ENCODE peak calls at places on chromosomes 16 and 17, in seven cellular contexts. A is T-cell, M is H9, Q is tibial nerve, P is NCI-H187, B is mammary epithelial cell, O is Right ventricle myocardium inferior. X is an unnamed sample.
A peak's percentile ranks its signal among the peaks of the same experiment; 100 is the strongest.

GRCh38 chr17:1487939-1488825 is 4.3 kb downstream of the MYO1C start:
- DNase-seq in P (no peak), Q (peak; percentile 83), B (peak; percentile 71), O (peak; percentile 95), M (peak; percentile 84), A (peak; percentile 51), X (peak; percentile 80)

GRCh38 chr17:28744104-28744801 is 442 bp downstream of the TRAF4 start:
- DNase-seq in A (peak; percentile 42), P (no peak), B (peak; percentile 57), Q (no peak), M (peak; percentile 87), O (no peak), X (peak; percentile 50)

GRCh38 chr16:89495121-89495520 is 4.8 kb upstream of the ANKRD11 start:
- DNase-seq in Q (no peak), M (no peak), P (no peak), A (no peak), O (no peak), B (no peak), X (no peak)

GRCh38 chr17:64262422-64263260 is at the start of gene TEX2:
- DNase-seq in P (no peak), B (peak; percentile 25), A (peak; percentile 72), M (peak; percentile 41), Q (peak; percentile 28), O (peak; percentile 88), X (peak; percentile 66)

GRCh38 chr17:13171790-13172189 is 154.0 kb upstream of the ELAC2 start:
- DNase-seq in P (no peak), O (no peak), B (no peak), A (no peak), Q (no peak), M (no peak), X (no peak)

GRCh38 chr16:67386861-67387455 is 6.3 kb downstream of the TPPP3 start:
- DNase-seq in P (no peak), O (no peak), B (no peak), Q (no peak), M (no peak), A (no peak), X (no peak)

GRCh38 chr17:68169840-68170239 is 78.0 kb upstream of the AMZ2 start:
- DNase-seq in A (no peak), M (no peak), Q (no peak), O (no peak), P (no peak), B (no peak), X (no peak)

GRCh38 chr17:27506348-27507218 is 50.3 kb downstream of the KSR1 start:
- DNase-seq in Q (no peak), O (no peak), A (no peak), P (no peak), M (peak; percentile 82), B (no peak), X (no peak)

GRCh38 chr17:61657338-61657737 is 66.3 kb upstream of the NACA2 start:
- DNase-seq in B (no peak), O (no peak), A (no peak), Q (no peak), M (no peak), P (no peak), X (no peak)

GRCh38 chr17:19647697-19648474 is 665 bp upstream of the ALDH3A2 start:
- DNase-seq in A (peak; percentile 11), P (no peak), O (peak; percentile 85), Q (peak; percentile 42), M (peak; percentile 80), B (peak; percentile 68), X (peak; percentile 72)

GRCh38 chr17:10316986-10317834 is 55.6 kb downstream of the MYH13 start:
- DNase-seq in O (peak; percentile 84), A (no peak), B (no peak), P (no peak), M (peak; percentile 83), Q (no peak), X (peak; percentile 70)

GRCh38 chr16:30066882-30067583 is 1.5 kb downstream of the ALDOA start:
- DNase-seq in M (no peak), Q (no peak), O (no peak), A (no peak), P (no peak), B (peak; percentile 22), X (no peak)

GRCh38 chr16:1048442-1049112 is 24.0 kb upstream of the SSTR5 start:
- DNase-seq in A (no peak), B (no peak), P (peak; percentile 30), O (peak; percentile 84), Q (peak; percentile 53), M (peak; percentile 85), X (no peak)

GRCh38 chr17:38910325-38910724 is 15.1 kb upstream of the LASP1NB start:
- DNase-seq in A (no peak), O (peak; percentile 57), Q (no peak), P (no peak), M (peak; percentile 9), B (no peak), X (no peak)

GRCh38 chr16:5347561-5347960 is 250.0 kb upstream of the EEF2KMT start:
- DNase-seq in P (no peak), B (no peak), Q (no peak), O (no peak), A (no peak), M (no peak), X (no peak)

GRCh38 chr16:67936876-67937605 is 391 bp upstream of the PSMB10 start:
- DNase-seq in A (peak; percentile 73), O (no peak), Q (no peak), M (no peak), B (peak; percentile 64), P (no peak), X (peak; percentile 80)

GRCh38 chr17:83189013-83189672 is 109.7 kb downstream of the METRNL start:
- DNase-seq in Q (no peak), O (peak; percentile 42), A (no peak), B (no peak), M (no peak), P (no peak), X (peak; percentile 18)

GRCh38 chr17:55964191-55964590 is 189.1 kb upstream of the ANKFN1 start:
- DNase-seq in O (no peak), Q (no peak), P (no peak), B (peak; percentile 50), A (no peak), M (no peak), X (no peak)

GRCh38 chr17:50353600-50354195 is 7.8 kb downstream of the XYLT2 start:
- DNase-seq in A (no peak), Q (no peak), P (no peak), O (no peak), B (no peak), M (no peak), X (no peak)

GRCh38 chr17:80879723-80880649 is 111.7 kb upstream of the CHMP6 start:
- DNase-seq in B (no peak), Q (no peak), O (peak; percentile 25), M (no peak), P (no peak), A (no peak), X (no peak)

GRCh38 chr17:49969134-49969759 is at the start of gene DLX4:
- DNase-seq in M (peak; percentile 68), B (no peak), A (no peak), P (no peak), Q (no peak), O (peak; percentile 85), X (no peak)

GRCh38 chr17:37844158-37844976 is 79.8 kb upstream of the TBC1D3K start:
- DNase-seq in O (peak; percentile 74), P (no peak), Q (no peak), B (peak; percentile 19), A (peak; percentile 20), M (peak; percentile 89), X (peak; percentile 65)

GRCh38 chr17:34025179-34025551 is 229.9 kb upstream of the CCL2 start:
- DNase-seq in O (no peak), M (no peak), P (no peak), A (no peak), B (no peak), Q (no peak), X (no peak)

GRCh38 chr16:66207139-66207863 is 159.2 kb upstream of the CDH5 start:
- DNase-seq in Q (no peak), B (no peak), P (no peak), O (no peak), A (no peak), M (no peak), X (peak; percentile 39)

GRCh38 chr17:8628609-8629169 is 1.8 kb downstream of the MYH10 start:
- DNase-seq in Q (no peak), O (no peak), P (no peak), B (no peak), A (no peak), M (no peak), X (no peak)

GRCh38 chr17:33962857-33963655 is 292.0 kb upstream of the CCL2 start:
- DNase-seq in A (no peak), B (no peak), M (no peak), Q (no peak), O (no peak), P (no peak), X (no peak)

GRCh38 chr17:20171741-20172377 is 162.7 kb downstream of the SPECC1 start:
- DNase-seq in B (no peak), M (no peak), A (no peak), Q (no peak), P (no peak), O (no peak), X (no peak)

GRCh38 chr16:75621170-75621477 is 2.0 kb downstream of the ADAT1 start:
- DNase-seq in M (no peak), Q (no peak), O (no peak), A (no peak), P (no peak), B (peak; percentile 12), X (no peak)

GRCh38 chr16:76955629-76956028 is 235.4 kb upstream of the MON1B start:
- DNase-seq in P (no peak), M (no peak), B (peak; percentile 31), Q (no peak), A (no peak), O (no peak), X (no peak)

GRCh38 chr17:81298991-81299733 is 4.1 kb upstream of the SLC38A10 start:
- DNase-seq in M (no peak), O (peak; percentile 40), P (no peak), B (no peak), A (no peak), Q (no peak), X (no peak)

GRCh38 chr17:17350491-17351355 is 47.5 kb downstream of the NT5M start:
- DNase-seq in Q (no peak), O (no peak), A (no peak), B (peak; percentile 25), M (peak; percentile 80), P (no peak), X (no peak)

GRCh38 chr17:45261577-45262515 is at the start of gene SPATA32:
- DNase-seq in P (no peak), O (peak; percentile 86), B (no peak), Q (no peak), M (peak; percentile 82), A (peak; percentile 61), X (no peak)

GRCh38 chr16:88084881-88085280 is 133.6 kb downstream of the BANP start:
- DNase-seq in B (no peak), M (no peak), A (no peak), Q (no peak), P (no peak), O (no peak), X (no peak)

GRCh38 chr16:86725401-86725800 is 147.1 kb downstream of the FOXL1 start:
- DNase-seq in Q (no peak), B (no peak), P (no peak), M (no peak), O (no peak), A (no peak), X (no peak)